ENCODE peak calls at places on chromosomes 7 and 10, in ten cellular contexts. U is HCT116, N is ascending aorta, Z is upper lobe of left lung, A is AG10803, B is fibroblast of the aortic adventitia, D is mucosa of descending colon, S is epithelial cell of esophagus, G is body of pancreas, O is dorsolateral prefrontal cortex. H is an unnamed sample.

GRCh38 chr7:122995600-122995999 is at the start of gene TAS2R16:
- DNase-seq in U (no peak), N (no peak), Z (no peak), A (no peak), B (no peak), D (no peak), S (no peak), G (no peak), O (no peak), H (no peak)

GRCh38 chr7:105389090-105389650 is 449 bp upstream of the SRPK2 start:
- DNase-seq in U (peak; percentile 32), N (no peak), Z (no peak), A (peak; percentile 56), B (peak; percentile 57), D (peak; percentile 69), S (peak; percentile 51), G (peak; percentile 58), O (peak; percentile 34), H (no peak)

GRCh38 chr7:130734525-130735272 is 692 bp upstream of the KLF14 start:
- DNase-seq in U (no peak), N (no peak), Z (no peak), A (no peak), B (peak; percentile 16), D (no peak), S (no peak), G (no peak), O (no peak), H (no peak)

GRCh38 chr10:110684800-110685446 is 40.8 kb downstream of the RBM20 start:
- DNase-seq in U (no peak), N (no peak), Z (peak; percentile 43), A (peak; percentile 48), B (peak; percentile 25), D (no peak), S (no peak), G (no peak), O (no peak), H (no peak)

GRCh38 chr7:55887786-55888185 is 530 bp downstream of the ZNF713 start:
- DNase-seq in U (no peak), N (no peak), Z (no peak), A (no peak), B (peak; percentile 3), D (no peak), S (no peak), G (no peak), O (no peak), H (no peak)

GRCh38 chr10:42866115-42866995 is 83.8 kb downstream of the BMS1 start:
- DNase-seq in U (peak; percentile 47), N (no peak), Z (peak; percentile 95), A (peak; percentile 60), B (peak; percentile 74), D (peak; percentile 74), S (peak; percentile 64), G (peak; percentile 77), O (peak; percentile 76), H (peak; percentile 3)

GRCh38 chr7:47758546-47758945 is 176.6 kb upstream of the TNS3 start:
- DNase-seq in U (no peak), N (peak; percentile 84), Z (no peak), A (peak; percentile 68), B (no peak), D (no peak), S (no peak), G (no peak), O (no peak), H (no peak)

GRCh38 chr10:53977262-53977661 is 823.8 kb downstream of the PCDH15 start:
- DNase-seq in U (no peak), N (no peak), Z (no peak), A (no peak), B (no peak), D (no peak), S (no peak), G (no peak), O (no peak), H (no peak)

GRCh38 chr7:1940402-1940786 is 270.3 kb downstream of the ELFN1 start:
- DNase-seq in U (no peak), N (peak; percentile 80), Z (peak; percentile 88), A (peak; percentile 30), B (no peak), D (peak; percentile 92), S (peak; percentile 63), G (no peak), O (peak; percentile 56), H (no peak)

GRCh38 chr7:101628522-101628921 is 574 bp downstream of the MYL10 start:
- DNase-seq in U (no peak), N (no peak), Z (no peak), A (no peak), B (no peak), D (no peak), S (no peak), G (no peak), O (no peak), H (no peak)

GRCh38 chr7:70694357-70694908 is 437.5 kb upstream of the GALNT17 start:
- DNase-seq in U (no peak), N (no peak), Z (peak; percentile 90), A (peak; percentile 46), B (peak; percentile 28), D (peak; percentile 57), S (peak; percentile 52), G (peak; percentile 41), O (no peak), H (no peak)

GRCh38 chr10:132247943-132248342 is 59.8 kb downstream of the STK32C start:
- DNase-seq in U (no peak), N (no peak), Z (peak; percentile 68), A (peak; percentile 11), B (no peak), D (no peak), S (no peak), G (no peak), O (no peak), H (no peak)

DNA sequence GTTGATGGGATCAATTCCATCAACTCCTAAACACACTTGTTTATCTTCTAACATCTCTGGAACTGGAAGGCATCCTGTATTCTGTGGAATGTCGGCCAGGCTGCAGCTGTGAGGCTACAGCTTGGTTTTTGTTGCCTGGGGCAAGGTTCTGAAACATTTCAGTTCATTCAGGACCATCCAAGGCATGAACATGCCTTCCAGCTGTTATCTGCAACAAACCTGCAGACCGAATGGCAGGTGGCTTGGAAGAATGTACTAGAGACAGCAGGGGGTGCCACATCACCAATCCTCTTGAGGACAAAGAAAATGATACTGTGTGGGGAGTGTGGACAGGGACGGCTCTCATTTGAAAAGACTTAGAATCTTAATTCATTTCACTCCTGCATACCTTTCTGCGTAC is 12.4 kb downstream of the PAPOLB start:
- DNase-seq in U (peak; percentile 12), N (no peak), Z (no peak), A (peak; percentile 30), B (peak; percentile 35), D (no peak), S (peak; percentile 11), G (no peak), O (no peak), H (no peak)
- TF ChIP-seq CTCF in U (peak; percentile 39), N (no peak), Z (peak; percentile 50), A (peak; percentile 41), B (peak; percentile 24), D (no peak), S (peak; percentile 19), G (peak; percentile 14), O (peak; percentile 51), H (no peak)

GRCh38 chr10:100888957-100889356 is 23.8 kb upstream of the SLF2 start:
- DNase-seq in U (peak; percentile 34), N (no peak), Z (no peak), A (no peak), B (no peak), D (no peak), S (peak; percentile 19), G (no peak), O (no peak), H (no peak)
- TF ChIP-seq CTCF in U (peak; percentile 70), N (no peak), Z (no peak), A (no peak), B (peak; percentile 10), D (no peak), S (peak; percentile 17), G (no peak), O (no peak), H (no peak)

GRCh38 chr10:69333205-69333604 is 54.9 kb downstream of the HK1 start:
- DNase-seq in U (no peak), N (peak; percentile 90), Z (no peak), A (peak; percentile 63), B (peak; percentile 40), D (no peak), S (peak; percentile 91), G (peak; percentile 65), O (no peak), H (no peak)
- TF ChIP-seq CTCF in U (no peak), N (peak; percentile 49), Z (peak; percentile 12), A (peak; percentile 50), B (peak; percentile 23), D (no peak), S (peak; percentile 75), G (peak; percentile 48), O (no peak), H (peak; percentile 40)

GRCh38 chr7:41701542-41701941 is 1.3 kb downstream of the INHBA start:
- DNase-seq in U (no peak), N (no peak), Z (peak; percentile 28), A (no peak), B (peak; percentile 38), D (no peak), S (no peak), G (no peak), O (no peak), H (no peak)

GRCh38 chr7:41708621-41709358 is 5.9 kb upstream of the INHBA start:
- DNase-seq in U (no peak), N (no peak), Z (no peak), A (peak; percentile 37), B (no peak), D (no peak), S (no peak), G (no peak), O (no peak), H (no peak)

GRCh38 chr7:41702635-41703371 is at the start of gene INHBA:
- DNase-seq in U (no peak), N (peak; percentile 81), Z (no peak), A (peak; percentile 72), B (peak; percentile 94), D (no peak), S (peak; percentile 97), G (no peak), O (no peak), H (peak; percentile 95)

GRCh38 chr7:41706228-41706930 is 3.5 kb upstream of the INHBA start:
- DNase-seq in U (no peak), N (no peak), Z (no peak), A (no peak), B (no peak), D (no peak), S (no peak), G (no peak), O (no peak), H (no peak)

DNA sequence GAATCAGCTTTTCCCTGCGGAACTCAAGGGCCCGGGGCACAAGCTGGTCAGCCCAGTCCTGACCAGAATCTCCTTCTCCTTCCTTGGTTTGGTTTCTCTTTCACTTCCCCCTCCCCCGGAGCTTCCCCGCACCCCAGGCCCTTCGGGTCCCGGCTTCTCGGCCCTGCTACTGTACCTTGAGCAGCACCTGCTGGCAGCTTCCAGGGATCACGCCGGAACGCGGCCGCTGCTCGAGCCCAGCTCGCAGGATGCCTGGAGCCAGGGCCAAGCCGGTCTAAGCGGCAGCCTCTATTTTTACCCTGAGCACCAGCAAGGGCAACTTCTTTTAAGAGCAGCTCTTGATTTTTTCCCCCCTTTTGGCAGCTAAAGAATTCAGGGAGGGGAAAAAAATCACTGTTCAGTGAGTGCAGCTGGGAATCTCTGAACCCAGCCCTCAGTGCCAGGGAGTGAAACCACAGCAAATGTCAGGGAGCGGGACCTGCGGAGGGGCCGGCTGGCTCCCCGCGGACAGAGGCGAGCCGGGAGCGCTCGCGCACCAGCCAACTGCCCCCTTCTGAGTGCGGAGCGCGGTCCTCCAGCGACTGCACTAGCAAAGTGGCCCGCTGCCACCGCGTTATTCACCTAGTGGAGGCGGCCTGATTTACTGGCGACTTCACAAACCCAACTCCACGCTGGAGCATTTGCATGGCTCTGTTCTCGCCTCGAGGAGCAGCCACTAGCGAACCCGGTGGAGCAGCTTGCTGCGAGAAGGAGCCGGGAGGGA is 2.4 kb upstream of the INHBA start:
- DNase-seq in U (no peak), N (peak; percentile 94), Z (peak; percentile 94), A (peak; percentile 88), B (peak; percentile 93), D (peak; percentile 92), S (peak; percentile 87), G (peak; percentile 84), O (peak; percentile 83), H (peak; percentile 68)
- TF ChIP-seq CTCF in U (peak; percentile 59), N (peak; percentile 80), Z (peak; percentile 73), A (peak; percentile 74), B (peak; percentile 85), D (peak; percentile 60), S (peak; percentile 85), G (peak; percentile 64), O (peak; percentile 62), H (peak; percentile 94)